ENCODE peak calls at places on chromosomes 11 and 22, in seven cellular contexts. W is AG09309; N is stimulated activated CD4-positive, alpha-beta T cell treated with anti-CD3 and anti-CD28 coated beads, Interleukin-12 subunit alpha, Interleukin-12 subunit beta, amount 100 ng/mL, for 4 hours; P is right lobe of liver; B is stimulated activated naive CD4-positive, alpha-beta T cell treated with Interleukin-2 at 50 U/mL for 16 hours; J is KBM-7; C is amniotic stem cell. Y is an unnamed sample.

GRCh38 chr22:28820885-28821284 is 20.5 kb upstream of the XBP1 start:
- DNase-seq in N (no peak), P (no peak), J (no peak), C (no peak), B (no peak), W (no peak), Y (no peak)

GRCh38 chr11:129740125-129740719 is 75.4 kb upstream of the TMEM45B start:
- DNase-seq in J (no peak), N (no peak), C (no peak), W (no peak), P (no peak), B (no peak), Y (no peak)

GRCh38 chr11:63375434-63375833 is 5.8 kb downstream of the SLC22A9 start:
- DNase-seq in B (no peak), C (no peak), J (peak; percentile 35), W (no peak), N (no peak), P (no peak), Y (no peak)

GRCh38 chr11:126900349-126900748 is 100.2 kb downstream of the KIRREL3 start:
- DNase-seq in W (no peak), N (no peak), P (no peak), B (no peak), C (no peak), J (no peak), Y (no peak)

GRCh38 chr11:33706546-33706945 is 5.9 kb upstream of the C11orf91 start:
- DNase-seq in B (no peak), N (no peak), P (no peak), W (no peak), C (no peak), J (no peak), Y (no peak)

GRCh38 chr11:8066036-8066910 is 14.7 kb upstream of the TUB start:
- DNase-seq in W (no peak), J (no peak), C (no peak), P (no peak), N (no peak), B (no peak), Y (no peak)

GRCh38 chr11:96154802-96155520 is 188.0 kb downstream of the MAML2 start:
- DNase-seq in B (no peak), P (no peak), C (no peak), N (no peak), W (no peak), J (no peak), Y (no peak)

GRCh38 chr11:22976146-22976545 is 115.9 kb upstream of the CCDC179 start:
- DNase-seq in N (no peak), P (peak; percentile 54), B (no peak), C (no peak), J (peak; percentile 0), W (no peak), Y (peak; percentile 52)

GRCh38 chr22:19062139-19062789 is 59.9 kb downstream of the DGCR2 start:
- DNase-seq in B (no peak), C (no peak), J (no peak), P (no peak), W (no peak), N (no peak), Y (no peak)

GRCh38 chr11:96424693-96425092 is 34.9 kb downstream of the JRKL start:
- DNase-seq in B (no peak), W (peak; percentile 48), N (no peak), C (peak; percentile 24), P (no peak), J (no peak), Y (peak; percentile 66)

GRCh38 chr11:22802861-22803260 is 26.7 kb downstream of the SVIP start:
- DNase-seq in W (no peak), C (no peak), P (no peak), B (no peak), N (no peak), J (no peak), Y (no peak)

GRCh38 chr11:126331286-126331685 is 24.2 kb upstream of the ST3GAL4 start:
- DNase-seq in N (no peak), P (no peak), C (no peak), B (no peak), J (no peak), W (no peak), Y (no peak)

GRCh38 chr11:121336279-121336947 is 43.8 kb downstream of the SC5D start:
- DNase-seq in B (no peak), C (no peak), N (no peak), J (no peak), W (no peak), P (no peak), Y (no peak)

GRCh38 chr11:123212406-123212805 is 17.4 kb upstream of the CLMP start:
- DNase-seq in J (no peak), B (no peak), W (no peak), P (no peak), C (no peak), N (no peak), Y (no peak)

GRCh38 chr11:120334894-120335462 is 1.2 kb upstream of the ARHGEF12 start:
- DNase-seq in P (no peak), J (peak; percentile 83), C (peak; percentile 39), N (peak; percentile 33), B (peak; percentile 36), W (peak; percentile 77), Y (no peak)

GRCh38 chr11:90133560-90134145 is 810 bp upstream of the NAALAD2 start:
- DNase-seq in C (no peak), W (no peak), P (no peak), N (no peak), J (no peak), B (no peak), Y (no peak)

GRCh38 chr11:36014499-36014898 is 70.6 kb downstream of the LDLRAD3 start:
- DNase-seq in J (peak; percentile 20), P (no peak), B (no peak), W (no peak), N (no peak), C (no peak), Y (no peak)

GRCh38 chr11:120540744-120541143 is 29.2 kb downstream of the GRIK4 start:
- DNase-seq in J (no peak), N (no peak), C (no peak), B (no peak), P (no peak), W (no peak), Y (no peak)

GRCh38 chr11:9855579-9856260 is 191.8 kb downstream of the SWAP70 start:
- DNase-seq in C (no peak), W (peak; percentile 72), B (no peak), J (no peak), P (no peak), N (no peak), Y (peak; percentile 90)

GRCh38 chr22:22109693-22110466 is 127.3 kb upstream of the TOP3B start:
- DNase-seq in N (no peak), P (no peak), W (no peak), B (no peak), J (no peak), C (no peak), Y (no peak)

GRCh38 chr22:31155425-31155824 is 4.6 kb upstream of the RNF185 start:
- DNase-seq in N (no peak), W (no peak), P (no peak), C (no peak), J (no peak), B (no peak), Y (no peak)

GRCh38 chr11:134047586-134047999 is 21.3 kb upstream of the JAM3 start:
- DNase-seq in W (peak; percentile 86), C (peak; percentile 35), J (no peak), P (no peak), N (no peak), B (no peak), Y (peak; percentile 51)

GRCh38 chr11:57885298-57886035 is 123.9 kb downstream of the CTNND1 start:
- DNase-seq in J (peak; percentile 22), P (no peak), C (no peak), B (no peak), W (no peak), N (no peak), Y (no peak)

GRCh38 chr11:90135016-90135415 is 553 bp downstream of the NAALAD2 start:
- DNase-seq in N (no peak), W (no peak), B (no peak), P (no peak), C (no peak), J (peak; percentile 1), Y (no peak)

GRCh38 chr11:86938900-86939880 is 16.0 kb downstream of the FZD4 start:
- DNase-seq in C (peak; percentile 34), W (no peak), N (no peak), P (no peak), J (peak; percentile 68), B (no peak), Y (no peak)

GRCh38 chr11:111975076-111975806 is 38.1 kb downstream of the DIXDC1 start:
- DNase-seq in N (no peak), W (no peak), P (no peak), C (no peak), B (no peak), J (no peak), Y (no peak)

GRCh38 chr11:46367916-46368267 is 13.6 kb upstream of the MDK start:
- DNase-seq in N (no peak), B (no peak), W (no peak), P (no peak), J (no peak), C (no peak), Y (no peak)

GRCh38 chr11:11027271-11027670 is 169.4 kb upstream of the ZBED5 start:
- DNase-seq in C (peak; percentile 71), P (no peak), B (no peak), J (no peak), W (peak; percentile 61), N (no peak), Y (peak; percentile 79)

GRCh38 chr11:2572491-2573239 is 127.1 kb downstream of the KCNQ1OT1 start:
- DNase-seq in J (no peak), P (peak; percentile 15), B (no peak), N (no peak), C (no peak), W (no peak), Y (no peak)

GRCh38 chr11:66598993-66599392 is 6.0 kb downstream of the CCS start:
- DNase-seq in W (no peak), J (no peak), B (no peak), P (no peak), C (no peak), N (no peak), Y (no peak)

GRCh38 chr22:46267431-46268279 is at the start of gene TTC38:
- DNase-seq in P (peak; percentile 96), C (peak; percentile 33), J (peak; percentile 67), B (peak; percentile 29), N (peak; percentile 52), W (peak; percentile 13), Y (peak; percentile 35)

GRCh38 chr11:110777765-110778164 is 65.5 kb upstream of the ARHGAP20 start:
- DNase-seq in C (no peak), W (no peak), N (no peak), B (no peak), P (no peak), J (peak; percentile 20), Y (no peak)

GRCh38 chr11:121810291-121810690 is 305.7 kb downstream of the BLID start:
- DNase-seq in J (no peak), W (peak; percentile 57), P (no peak), C (peak; percentile 68), N (no peak), B (no peak), Y (peak; percentile 15)

GRCh38 chr11:28715726-28716125 is 607.5 kb downstream of the METTL15 start:
- DNase-seq in C (no peak), B (no peak), W (no peak), J (no peak), P (no peak), N (no peak), Y (no peak)

Y was measured in HS-5.